ENCODE peak calls at places on chromosomes 3 and 15, in ten cellular contexts. S, O, E, Q, U, C, V, M, D and X are unnamed samples.

GRCh38 chr3:110533089-110533488 is 538.5 kb upstream of the NECTIN3 start:
- DNase-seq in S (no peak), O (no peak), E (no peak), Q (no peak), U (no peak), C (no peak), V (no peak), M (no peak), D (no peak), X (no peak)

GRCh38 chr3:113167929-113168771 is 43.2 kb upstream of the BOC start:
- DNase-seq in S (no peak), O (no peak), E (no peak), Q (no peak), U (no peak), C (no peak), V (no peak), M (no peak), D (no peak), X (no peak)

GRCh38 chr3:30232142-30232541 is 374.3 kb upstream of the TGFBR2 start:
- DNase-seq in S (no peak), O (no peak), E (no peak), Q (no peak), U (no peak), C (no peak), V (no peak), M (no peak), D (no peak), X (no peak)

GRCh38 chr3:101388706-101389105 is 68.3 kb upstream of the IMPG2 start:
- DNase-seq in S (no peak), O (no peak), E (no peak), Q (no peak), U (no peak), C (no peak), V (no peak), M (no peak), D (no peak), X (no peak)

GRCh38 chr3:189123595-189124387 is 48.0 kb upstream of the TPRG1 start:
- DNase-seq in S (no peak), O (no peak), E (no peak), Q (peak; percentile 43), U (no peak), C (no peak), V (no peak), M (peak; percentile 65), D (no peak), X (no peak)

GRCh38 chr3:195897081-195897852 is 11.1 kb downstream of the TNK2 start:
- DNase-seq in S (no peak), O (peak; percentile 92), E (no peak), Q (no peak), U (peak; percentile 30), C (no peak), V (no peak), M (no peak), D (no peak), X (no peak)

GRCh38 chr15:33341943-33342342 is 31.2 kb downstream of the RYR3 start:
- DNase-seq in S (peak; percentile 13), O (no peak), E (no peak), Q (no peak), U (no peak), C (no peak), V (no peak), M (no peak), D (no peak), X (no peak)

GRCh38 chr3:183491109-183491922 is 62.9 kb upstream of the MCF2L2 start:
- DNase-seq in S (no peak), O (no peak), E (no peak), Q (no peak), U (no peak), C (no peak), V (no peak), M (no peak), D (no peak), X (no peak)

GRCh38 chr3:127226451-127226850 is 33.5 kb downstream of the PRR23E start:
- DNase-seq in S (no peak), O (no peak), E (no peak), Q (no peak), U (no peak), C (no peak), V (peak; percentile 37), M (no peak), D (no peak), X (no peak)

GRCh38 chr3:141477224-141477623 is 9.6 kb upstream of the RASA2 start:
- DNase-seq in S (no peak), O (peak; percentile 78), E (no peak), Q (no peak), U (peak; percentile 75), C (no peak), V (no peak), M (no peak), D (no peak), X (no peak)

GRCh38 chr3:139301183-139301582 is 42.6 kb upstream of the MRPS22 start:
- DNase-seq in S (no peak), O (no peak), E (no peak), Q (peak; percentile 21), U (no peak), C (no peak), V (no peak), M (no peak), D (no peak), X (no peak)

GRCh38 chr3:139303216-139303615 is 40.6 kb upstream of the MRPS22 start:
- DNase-seq in S (no peak), O (no peak), E (no peak), Q (no peak), U (no peak), C (no peak), V (no peak), M (no peak), D (no peak), X (no peak)

GRCh38 chr3:139301654-139302053 is 42.2 kb upstream of the MRPS22 start:
- DNase-seq in S (no peak), O (no peak), E (no peak), Q (no peak), U (no peak), C (no peak), V (no peak), M (no peak), D (no peak), X (no peak)

GRCh38 chr3:139302801-139303113 is 41.1 kb upstream of the MRPS22 start:
- DNase-seq in S (no peak), O (no peak), E (no peak), Q (no peak), U (no peak), C (no peak), V (no peak), M (no peak), D (no peak), X (no peak)

DNA sequence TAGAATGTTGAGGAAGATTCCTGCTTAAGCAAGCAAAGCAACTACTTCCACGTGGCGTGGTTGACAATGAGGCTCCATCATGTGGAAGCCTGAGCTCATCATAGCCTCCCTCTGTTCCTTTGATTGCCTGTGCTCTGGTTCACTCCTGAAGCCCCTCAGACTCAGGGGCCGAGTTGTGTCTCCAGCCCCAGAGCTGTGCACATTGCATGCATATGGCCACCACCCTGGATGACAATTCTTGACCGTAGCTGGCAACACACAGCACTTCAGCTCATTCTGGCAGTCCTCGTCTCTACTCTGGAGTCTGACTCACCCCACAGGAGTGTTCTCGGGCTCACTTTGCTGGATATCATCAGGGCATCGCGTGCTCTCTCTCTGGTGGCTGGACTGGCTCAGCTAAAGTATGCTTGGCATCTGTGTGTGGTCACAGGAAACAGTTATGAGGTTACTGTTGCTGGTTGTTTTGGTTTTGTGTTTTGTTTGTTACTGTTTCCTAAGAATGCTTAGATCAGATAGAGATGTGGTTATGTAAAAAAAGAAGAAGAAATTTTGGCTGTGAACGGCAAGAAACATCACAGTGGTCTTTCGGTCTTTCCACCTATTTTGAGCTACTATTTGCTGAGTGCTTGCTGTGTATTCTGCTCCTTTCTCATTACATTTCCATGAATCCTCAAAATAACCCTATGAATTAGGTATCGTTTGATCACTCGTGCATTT is 41.6 kb upstream of the MRPS22 start:
- DNase-seq in S (no peak), O (peak; percentile 78), E (no peak), Q (peak; percentile 27), U (peak; percentile 77), C (no peak), V (peak; percentile 89), M (no peak), D (no peak), X (peak; percentile 19)
- H3K4me3 ChIP-seq in S (no peak overlapping the region), O (no peak overlapping the region), E (no peak overlapping the region), Q (no peak overlapping the region), U (no peak overlapping the region), C (no peak overlapping the region), V (no peak overlapping the region), M (no peak overlapping the region), D (no peak overlapping the region), X (no peak overlapping the region)

GRCh38 chr15:73856458-73857192 is 16.7 kb upstream of the TBC1D21 start:
- DNase-seq in S (no peak), O (peak; percentile 55), E (no peak), Q (peak; percentile 58), U (no peak), C (no peak), V (no peak), M (no peak), D (no peak), X (peak; percentile 80)
- H3K4me3 ChIP-seq in S (no peak overlapping the region), O (no peak overlapping the region), E (no peak overlapping the region), Q (no peak overlapping the region), U (no peak overlapping the region), C (no peak overlapping the region), V (no peak overlapping the region), M (no peak overlapping the region), D (no peak overlapping the region), X (no peak overlapping the region)

GRCh38 chr15:85498471-85498870 is 118.1 kb downstream of the AKAP13 start:
- DNase-seq in S (no peak), O (no peak), E (no peak), Q (no peak), U (no peak), C (no peak), V (no peak), M (no peak), D (no peak), X (no peak)

GRCh38 chr15:85499498-85499897 is 119.1 kb downstream of the AKAP13 start:
- DNase-seq in S (no peak), O (no peak), E (no peak), Q (no peak), U (no peak), C (no peak), V (no peak), M (no peak), D (no peak), X (no peak)

GRCh38 chr15:85501574-85501973 is 121.2 kb downstream of the AKAP13 start:
- DNase-seq in S (no peak), O (no peak), E (no peak), Q (no peak), U (no peak), C (no peak), V (no peak), M (no peak), D (no peak), X (no peak)

GRCh38 chr15:85500729-85501128 is 120.3 kb downstream of the AKAP13 start:
- DNase-seq in S (peak; percentile 73), O (no peak), E (no peak), Q (no peak), U (no peak), C (no peak), V (no peak), M (no peak), D (no peak), X (no peak)

GRCh38 chr15:85500060-85500708 is 119.8 kb downstream of the AKAP13 start:
- DNase-seq in S (no peak), O (no peak), E (no peak), Q (no peak), U (no peak), C (no peak), V (no peak), M (peak; percentile 18), D (no peak), X (no peak)
- H3K4me3 ChIP-seq in S (no peak overlapping the region), O (no peak overlapping the region), E (no peak overlapping the region), Q (peak overlapping the region; percentile 4), U (no peak overlapping the region), C (no peak overlapping the region), V (no peak overlapping the region), M (no peak overlapping the region), D (no peak overlapping the region), X (no peak overlapping the region)

GRCh38 chr15:29669823-29670222 is 152.4 kb downstream of the TJP1 start:
- DNase-seq in S (no peak), O (no peak), E (no peak), Q (no peak), U (peak; percentile 69), C (no peak), V (no peak), M (no peak), D (no peak), X (no peak)
- H3K4me3 ChIP-seq in S (no peak overlapping the region), O (no peak overlapping the region), E (no peak overlapping the region), Q (no peak overlapping the region), U (no peak overlapping the region), C (no peak overlapping the region), V (no peak overlapping the region), M (no peak overlapping the region), D (no peak overlapping the region), X (no peak overlapping the region)